ENCODE peak calls at places on chromosomes 4 and X, in nine cellular contexts. Y is heart right ventricle; S is fibroblast of lung; B is GM23248; W is tibial artery; U is esophagus squamous epithelium; O is CD4-positive, alpha-beta memory T cell; P is pancreas; V is suprapubic skin. A is an unnamed sample. For H3K27me3, the result is how much of the 10 kb centered on the place peaks cover.

GRCh38 chr4:2927696-2928075 is 35.5 kb downstream of the NOP14 start:
- DNase-seq in Y (no peak), B (no peak), O (no peak), P (no peak), S (no peak), U (no peak), V (peak), W (peak), A (no peak)

GRCh38 chr4:110108470-110108869 is 89.9 kb downstream of the ELOVL6 start:
- DNase-seq in U (no peak), S (no peak), O (no peak), B (no peak), W (no peak), V (no peak), P (no peak), Y (no peak), A (no peak)

GRCh38 chrX:55767100-55767499 is 49.6 kb downstream of the RRAGB start:
- DNase-seq in S (peak), O (no peak), W (no peak), V (no peak), B (peak), Y (no peak), U (no peak), P (no peak), A (no peak)

GRCh38 chr4:13982008-13982407 is 354.5 kb upstream of the BOD1L1 start:
- DNase-seq in V (no peak), O (no peak), Y (no peak), B (no peak), S (no peak), U (no peak), P (no peak), W (no peak), A (no peak)

GRCh38 chrX:43551590-43551989 is 104.5 kb upstream of the MAOA start:
- DNase-seq in S (no peak), V (no peak), U (no peak), B (no peak), W (no peak), Y (no peak), O (no peak), P (no peak), A (no peak)

GRCh38 chrX:54208531-54208930 is 25.5 kb upstream of the FAM120C start:
- DNase-seq in U (no peak), V (no peak), S (peak), O (no peak), P (no peak), B (peak), W (no peak), Y (no peak), A (no peak)

GRCh38 chrX:12162420-12162819 is 24.1 kb downstream of the FRMPD4 start:
- DNase-seq in V (no peak), O (no peak), Y (no peak), S (peak), P (no peak), U (no peak), B (no peak), W (no peak), A (no peak)

GRCh38 chrX:9519546-9520210 is 54.8 kb downstream of the TBL1X start:
- DNase-seq in V (no peak), B (peak), S (no peak), U (no peak), Y (no peak), P (no peak), O (no peak), W (no peak), A (no peak)

GRCh38 chr4:96602661-96603060 is 762.8 kb downstream of the PDHA2 start:
- DNase-seq in Y (no peak), O (no peak), U (no peak), V (no peak), P (no peak), S (peak), W (no peak), B (no peak), A (no peak)

GRCh38 chrX:107574711-107575110 is 53.6 kb upstream of the PRPS1 start:
- DNase-seq in W (no peak), O (no peak), Y (no peak), B (peak), S (peak), V (no peak), U (no peak), P (no peak), A (no peak)

GRCh38 chr4:2364654-2365053 is 53.8 kb downstream of the ZFYVE28 start:
- DNase-seq in S (peak), O (peak), P (peak), U (no peak), B (peak), W (no peak), V (peak), Y (peak), A (peak)

GRCh38 chr4:142874684-142875083 is 28.6 kb upstream of the INPP4B start:
- DNase-seq in V (no peak), S (no peak), O (no peak), U (no peak), Y (no peak), P (peak), W (no peak), B (no peak), A (no peak)

GRCh38 chrX:23557070-23557469 is 110.2 kb upstream of the PRDX4 start:
- DNase-seq in B (no peak), Y (no peak), O (no peak), P (no peak), W (no peak), S (peak), U (no peak), V (no peak), A (no peak)

GRCh38 chr4:182978152-182978827 is 61.1 kb upstream of the DCTD start:
- DNase-seq in V (no peak), Y (no peak), S (peak), U (no peak), P (no peak), O (no peak), B (peak), W (no peak), A (no peak)

GRCh38 chr4:115154826-115155225 is 41.4 kb upstream of the NDST4 start:
- DNase-seq in O (no peak), W (no peak), Y (no peak), B (peak), V (no peak), U (no peak), P (no peak), S (no peak), A (no peak)

GRCh38 chr4:37101196-37101595 is 143.3 kb upstream of the NWD2 start:
- DNase-seq in S (no peak), B (no peak), P (no peak), U (no peak), V (no peak), Y (no peak), O (no peak), W (no peak), A (no peak)

GRCh38 chr4:69054578-69055200 is 41.6 kb upstream of the UGT2B7 start:
- DNase-seq in W (no peak), B (peak), O (no peak), V (no peak), U (no peak), S (peak), Y (no peak), P (no peak), A (no peak)

GRCh38 chrX:152876931-152877840 is 20.7 kb upstream of the ZNF185 start:
- DNase-seq in O (no peak), U (no peak), B (no peak), P (no peak), V (no peak), Y (no peak), W (no peak), S (no peak), A (no peak)

GRCh38 chrX:48956728-48957414 is 536 bp downstream of the OTUD5 start:
- DNase-seq in B (peak), S (no peak), Y (no peak), U (no peak), V (peak), P (peak), W (no peak), O (peak), A (peak)

GRCh38 chr4:59553063-59553738 is 1646.9 kb upstream of the ADGRL3 start:
- DNase-seq in O (no peak), B (peak), V (no peak), U (no peak), Y (no peak), W (no peak), P (no peak), S (peak), A (no peak)

GRCh38 chr4:152206185-152206584 is 329.7 kb downstream of the FBXW7 start:
- DNase-seq in V (no peak), S (no peak), Y (no peak), U (no peak), P (no peak), B (no peak), O (no peak), W (no peak), A (no peak)

DNA sequence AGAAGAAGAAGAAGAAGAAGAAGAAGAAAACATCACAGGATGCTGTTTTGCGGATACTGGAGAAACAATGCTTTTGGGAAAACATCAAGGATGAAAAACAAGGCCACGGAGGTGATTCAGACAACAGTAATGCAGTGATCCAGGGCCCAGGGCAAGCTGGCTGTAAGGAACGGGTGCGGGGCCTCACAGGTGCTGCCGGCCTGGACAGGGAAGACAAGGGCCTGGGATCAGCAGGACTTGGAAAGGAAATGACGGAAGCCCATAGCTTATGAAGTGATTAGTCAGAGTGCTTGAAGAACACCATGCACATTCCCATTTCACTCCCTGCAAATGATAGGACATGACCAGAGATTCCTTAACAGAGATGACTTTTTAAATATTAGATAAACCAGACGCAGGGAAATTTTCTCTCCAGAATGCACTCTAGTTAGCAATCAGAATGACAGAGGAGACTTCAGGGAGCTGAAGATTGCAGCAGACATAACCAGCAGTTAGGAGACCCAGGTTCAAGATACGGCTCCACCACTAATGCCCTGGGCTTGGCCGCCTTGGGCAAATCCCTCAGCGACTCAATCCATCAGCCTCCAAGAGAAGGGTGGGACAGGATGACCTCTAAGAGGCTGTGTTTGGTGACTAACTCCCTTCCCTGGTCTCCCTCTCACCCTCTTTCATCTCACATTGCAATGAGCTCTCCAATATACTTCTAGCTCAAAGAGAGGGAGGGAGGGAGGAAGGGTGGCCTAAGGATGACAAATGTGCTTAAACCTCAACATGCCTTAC is 54.1 kb downstream of the APBB2 start:
- DNase-seq in U (no peak), P (no peak), B (peak), W (no peak), V (no peak), O (no peak), Y (no peak), S (peak), A (peak)
- H3K27ac ChIP-seq in U (no peak), P (no peak), B (peak), W (peak), V (no peak), O (no peak), Y (no peak), S (no peak), A (peak)

GRCh38 chr4:159021597-159022385 is 81.1 kb upstream of the RAPGEF2 start:
- DNase-seq in W (no peak), B (no peak), Y (no peak), V (no peak), S (no peak), U (no peak), P (no peak), O (no peak), A (no peak)
- H3K4me3 ChIP-seq in W (no peak), B (no peak), Y (no peak), V (no peak), S (no peak), U (no peak), P (no peak), O (no peak), A (no peak)

GRCh38 chr4:112518675-112519074 is 2.7 kb upstream of the NEUROG2 start:
- DNase-seq in O (no peak), P (no peak), W (no peak), U (no peak), Y (no peak), S (no peak), B (no peak), V (no peak), A (no peak)
- H3K27me3 ChIP-seq in O (half or more), P (under half), W (half or more), U (under half), Y (half or more), S (half or more), B (half or more), V (half or more), A (half or more)

DNA sequence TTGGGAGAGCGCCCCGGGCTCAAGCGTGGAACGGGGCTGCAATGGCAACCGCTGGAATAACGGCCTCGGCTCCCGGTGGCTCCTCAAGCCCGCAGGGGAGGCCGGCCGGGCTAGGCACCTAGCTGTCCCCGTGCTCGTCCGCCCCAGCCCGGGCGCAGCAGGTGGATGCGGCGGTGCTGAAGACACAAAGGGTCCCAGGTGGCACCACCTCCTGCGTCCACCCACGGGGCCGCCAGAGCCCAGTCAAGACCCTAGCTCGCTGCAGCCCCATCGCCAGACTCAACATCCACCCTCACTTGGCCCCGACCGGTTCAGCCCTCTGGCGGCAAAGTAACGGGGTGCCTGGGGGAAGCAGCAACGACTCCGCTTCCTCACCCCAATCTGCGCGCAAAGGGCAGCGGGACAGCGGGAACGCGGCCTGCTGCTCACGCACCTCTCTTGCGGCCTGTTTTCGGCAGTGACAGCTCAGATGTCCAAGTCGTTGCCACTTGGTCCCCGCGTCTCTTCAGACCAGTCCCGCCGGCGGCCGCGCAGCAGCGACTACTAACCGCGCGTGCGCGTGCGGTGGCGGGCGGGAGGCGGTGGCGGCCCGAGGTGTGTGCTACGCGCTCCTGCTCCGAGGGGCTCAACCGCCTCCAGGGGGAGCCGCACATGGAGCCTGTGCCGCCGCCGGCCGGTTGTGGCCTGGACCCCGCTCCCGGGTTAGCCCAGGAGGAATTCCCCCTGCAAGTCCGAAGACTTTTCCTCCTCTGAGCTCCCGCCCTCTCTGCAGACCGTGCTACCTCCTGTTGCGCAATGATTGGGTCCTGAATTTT is at the start of gene CLGN:
- DNase-seq in P (peak), S (peak), W (peak), Y (peak), B (peak), U (no peak), O (peak), V (peak), A (peak)
- H3K27ac ChIP-seq in P (no peak), S (peak), W (no peak), Y (peak), B (no peak), U (peak), O (no peak), V (no peak), A (no peak)

GRCh38 chr4:126018274-126018673 is 703.5 kb downstream of the FAT4 start:
- DNase-seq in W (no peak), O (no peak), Y (no peak), U (no peak), V (no peak), P (no peak), S (no peak), B (no peak), A (no peak)

GRCh38 chr4:126028871-126029270 is 714.1 kb downstream of the FAT4 start:
- DNase-seq in O (no peak), V (no peak), P (no peak), U (no peak), Y (no peak), B (no peak), W (no peak), S (peak), A (no peak)

GRCh38 chr4:126023946-126024345 is 709.2 kb downstream of the FAT4 start:
- DNase-seq in V (no peak), B (peak), S (peak), W (no peak), U (no peak), O (no peak), Y (no peak), P (no peak), A (no peak)
- H3K4me3 ChIP-seq in V (no peak), B (no peak), S (no peak), W (no peak), U (no peak), O (no peak), Y (no peak), P (no peak), A (no peak)

GRCh38 chrX:69263421-69263820 is 98.2 kb upstream of the PJA1 start:
- DNase-seq in O (no peak), U (no peak), S (no peak), P (no peak), B (no peak), V (no peak), Y (no peak), W (no peak), A (no peak)
- H3K27me3 ChIP-seq in O (under half), U (under half), S (under half), P (under half), B (under half), V (under half), Y (under half), W (under half), A (under half)

DNA sequence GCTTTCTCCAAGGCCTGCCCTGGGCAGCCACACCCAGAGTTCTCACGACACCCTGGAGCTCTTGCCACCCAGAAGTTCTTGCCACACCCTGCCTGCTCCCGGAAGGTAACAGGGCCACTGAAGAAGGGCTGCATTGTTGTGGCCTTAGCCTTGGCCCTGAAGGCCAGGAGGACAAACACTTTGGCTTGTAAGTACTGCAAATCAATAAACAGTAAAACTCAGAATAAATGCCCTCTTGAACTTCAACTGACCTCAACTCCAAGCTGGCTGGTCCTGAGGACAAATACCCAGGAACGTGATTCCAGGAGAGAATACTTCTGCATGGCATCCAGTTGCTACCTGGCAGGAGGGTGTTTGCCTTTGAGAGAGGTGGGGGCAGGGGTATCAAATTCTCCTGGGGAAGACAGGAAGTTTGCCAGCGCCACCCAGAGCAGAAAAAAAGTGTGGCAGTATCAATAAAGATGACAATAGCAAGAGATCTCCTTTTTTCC is 54.1 kb downstream of the TLR10 start:
- DNase-seq in S (no peak), V (no peak), W (no peak), P (no peak), U (no peak), B (no peak), O (no peak), Y (no peak), A (peak)
- H3K27ac ChIP-seq in S (no peak), V (no peak), W (no peak), P (no peak), U (peak), B (no peak), O (no peak), Y (no peak), A (no peak)

A was measured in left lung.